ENCODE peak calls at places on chromosomes 3 and 15, in eight cellular contexts. One of them, this sample, is unnamed.

GRCh38 chr15:28944286-28944685 is 58.5 kb downstream of the APBA2 start:
- DNase-seq in tibial artery: peak; percentile 15
- DNase-seq in OCI-LY7: no peak
- DNase-seq in fibroblast of the aortic adventitia: no peak
- DNase-seq in fibroblast of lung: no peak
- DNase-seq in osteoblast: no peak
- DNase-seq in upper lobe of right lung: no peak
- DNase-seq in HCT116: no peak
- DNase-seq in this sample: no peak

GRCh38 chr3:8069981-8070380 is 431.6 kb upstream of the LMCD1 start:
- DNase-seq in tibial artery: no peak
- DNase-seq in OCI-LY7: no peak
- DNase-seq in fibroblast of the aortic adventitia: no peak
- DNase-seq in fibroblast of lung: peak; percentile 78
- DNase-seq in osteoblast: no peak
- DNase-seq in upper lobe of right lung: no peak
- DNase-seq in HCT116: no peak
- DNase-seq in this sample: no peak

GRCh38 chr3:19632099-19633074 is 301.6 kb downstream of the EFHB start:
- DNase-seq in tibial artery: no peak
- DNase-seq in OCI-LY7: no peak
- DNase-seq in fibroblast of the aortic adventitia: no peak
- DNase-seq in fibroblast of lung: no peak
- DNase-seq in osteoblast: peak; percentile 4
- DNase-seq in upper lobe of right lung: no peak
- DNase-seq in HCT116: no peak
- DNase-seq in this sample: no peak

GRCh38 chr3:31095254-31095653 is 200.8 kb upstream of the GADL1 start:
- DNase-seq in tibial artery: no peak
- DNase-seq in OCI-LY7: no peak
- DNase-seq in fibroblast of the aortic adventitia: no peak
- DNase-seq in fibroblast of lung: no peak
- DNase-seq in osteoblast: no peak
- DNase-seq in upper lobe of right lung: no peak
- DNase-seq in HCT116: no peak
- DNase-seq in this sample: no peak

GRCh38 chr3:62167566-62168262 is 205.6 kb downstream of the FEZF2 start:
- DNase-seq in tibial artery: peak; percentile 35
- DNase-seq in OCI-LY7: no peak
- DNase-seq in fibroblast of the aortic adventitia: no peak
- DNase-seq in fibroblast of lung: peak; percentile 52
- DNase-seq in osteoblast: no peak
- DNase-seq in upper lobe of right lung: no peak
- DNase-seq in HCT116: no peak
- DNase-seq in this sample: no peak

GRCh38 chr15:59536553-59536952 is 75.0 kb upstream of the GCNT3 start:
- DNase-seq in tibial artery: no peak
- DNase-seq in OCI-LY7: no peak
- DNase-seq in fibroblast of the aortic adventitia: no peak
- DNase-seq in fibroblast of lung: no peak
- DNase-seq in osteoblast: no peak
- DNase-seq in upper lobe of right lung: no peak
- DNase-seq in HCT116: no peak
- DNase-seq in this sample: no peak

GRCh38 chr3:15055019-15055557 is 10.0 kb downstream of the MRPS25 start:
- DNase-seq in tibial artery: no peak
- DNase-seq in OCI-LY7: peak; percentile 29
- DNase-seq in fibroblast of the aortic adventitia: no peak
- DNase-seq in fibroblast of lung: peak; percentile 62
- DNase-seq in osteoblast: peak; percentile 89
- DNase-seq in upper lobe of right lung: no peak
- DNase-seq in HCT116: no peak
- DNase-seq in this sample: peak; percentile 47

GRCh38 chr3:10459954-10460754 is 45.2 kb downstream of the ATP2B2 start:
- DNase-seq in tibial artery: no peak
- DNase-seq in OCI-LY7: peak; percentile 86
- DNase-seq in fibroblast of the aortic adventitia: peak; percentile 72
- DNase-seq in fibroblast of lung: peak; percentile 87
- DNase-seq in osteoblast: peak; percentile 96
- DNase-seq in upper lobe of right lung: no peak
- DNase-seq in HCT116: peak; percentile 62
- DNase-seq in this sample: no peak

GRCh38 chr15:32641517-32642059 is at the start of gene SCG5:
- DNase-seq in tibial artery: no peak
- DNase-seq in OCI-LY7: no peak
- DNase-seq in fibroblast of the aortic adventitia: no peak
- DNase-seq in fibroblast of lung: peak; percentile 63
- DNase-seq in osteoblast: peak; percentile 50
- DNase-seq in upper lobe of right lung: peak; percentile 73
- DNase-seq in HCT116: no peak
- DNase-seq in this sample: no peak

GRCh38 chr15:92810418-92811138 is 89.5 kb upstream of the CHD2 start:
- DNase-seq in tibial artery: peak; percentile 87
- DNase-seq in OCI-LY7: peak; percentile 91
- DNase-seq in fibroblast of the aortic adventitia: peak; percentile 61
- DNase-seq in fibroblast of lung: peak; percentile 82
- DNase-seq in osteoblast: peak; percentile 89
- DNase-seq in upper lobe of right lung: peak; percentile 89
- DNase-seq in HCT116: no peak
- DNase-seq in this sample: no peak

GRCh38 chr3:30611613-30612421 is 5.4 kb downstream of the TGFBR2 start:
- DNase-seq in tibial artery: no peak
- DNase-seq in OCI-LY7: peak; percentile 56
- DNase-seq in fibroblast of the aortic adventitia: peak; percentile 55
- DNase-seq in fibroblast of lung: peak; percentile 83
- DNase-seq in osteoblast: no peak
- DNase-seq in upper lobe of right lung: no peak
- DNase-seq in HCT116: no peak
- DNase-seq in this sample: no peak

GRCh38 chr15:70166506-70167087 is 68.9 kb upstream of the TLE3 start:
- DNase-seq in tibial artery: no peak
- DNase-seq in OCI-LY7: no peak
- DNase-seq in fibroblast of the aortic adventitia: no peak
- DNase-seq in fibroblast of lung: no peak
- DNase-seq in osteoblast: peak; percentile 52
- DNase-seq in upper lobe of right lung: peak; percentile 48
- DNase-seq in HCT116: no peak
- DNase-seq in this sample: no peak

GRCh38 chr3:112789787-112790186 is 56.9 kb downstream of the CD200R1L start:
- DNase-seq in tibial artery: no peak
- DNase-seq in OCI-LY7: no peak
- DNase-seq in fibroblast of the aortic adventitia: no peak
- DNase-seq in fibroblast of lung: no peak
- DNase-seq in osteoblast: no peak
- DNase-seq in upper lobe of right lung: no peak
- DNase-seq in HCT116: no peak
- DNase-seq in this sample: no peak

GRCh38 chr3:144754076-144754783 is 782.6 kb downstream of the DIPK2A start:
- DNase-seq in tibial artery: no peak
- DNase-seq in OCI-LY7: no peak
- DNase-seq in fibroblast of the aortic adventitia: no peak
- DNase-seq in fibroblast of lung: no peak
- DNase-seq in osteoblast: peak; percentile 55
- DNase-seq in upper lobe of right lung: no peak
- DNase-seq in HCT116: no peak
- DNase-seq in this sample: no peak

GRCh38 chr3:38646630-38647029 is 2.9 kb downstream of the SCN5A start:
- DNase-seq in tibial artery: no peak
- DNase-seq in OCI-LY7: peak; percentile 47
- DNase-seq in fibroblast of the aortic adventitia: peak; percentile 21
- DNase-seq in fibroblast of lung: no peak
- DNase-seq in osteoblast: peak; percentile 77
- DNase-seq in upper lobe of right lung: no peak
- DNase-seq in HCT116: no peak
- DNase-seq in this sample: no peak

GRCh38 chr3:149589332-149589731 is 68.5 kb downstream of the WWTR1 start:
- DNase-seq in tibial artery: no peak
- DNase-seq in OCI-LY7: no peak
- DNase-seq in fibroblast of the aortic adventitia: peak; percentile 76
- DNase-seq in fibroblast of lung: peak; percentile 84
- DNase-seq in osteoblast: no peak
- DNase-seq in upper lobe of right lung: no peak
- DNase-seq in HCT116: no peak
- DNase-seq in this sample: no peak

GRCh38 chr3:116930786-116931185 is 221.2 kb downstream of the TUSC7 start:
- DNase-seq in tibial artery: no peak
- DNase-seq in OCI-LY7: no peak
- DNase-seq in fibroblast of the aortic adventitia: no peak
- DNase-seq in fibroblast of lung: peak; percentile 18
- DNase-seq in osteoblast: no peak
- DNase-seq in upper lobe of right lung: no peak
- DNase-seq in HCT116: no peak
- DNase-seq in this sample: no peak

GRCh38 chr15:36977620-36978610 is 122.4 kb downstream of the MEIS2 start:
- DNase-seq in tibial artery: no peak
- DNase-seq in OCI-LY7: no peak
- DNase-seq in fibroblast of the aortic adventitia: no peak
- DNase-seq in fibroblast of lung: no peak
- DNase-seq in osteoblast: no peak
- DNase-seq in upper lobe of right lung: no peak
- DNase-seq in HCT116: no peak
- DNase-seq in this sample: no peak

GRCh38 chr3:72375237-72376154 is 472.7 kb downstream of the SHQ1 start:
- DNase-seq in tibial artery: no peak
- DNase-seq in OCI-LY7: no peak
- DNase-seq in fibroblast of the aortic adventitia: no peak
- DNase-seq in fibroblast of lung: peak; percentile 15
- DNase-seq in osteoblast: no peak
- DNase-seq in upper lobe of right lung: no peak
- DNase-seq in HCT116: no peak
- DNase-seq in this sample: no peak

GRCh38 chr3:186099178-186099577 is 9.7 kb downstream of the ETV5 start:
- DNase-seq in tibial artery: peak; percentile 55
- DNase-seq in OCI-LY7: no peak
- DNase-seq in fibroblast of the aortic adventitia: peak; percentile 74
- DNase-seq in fibroblast of lung: peak; percentile 70
- DNase-seq in osteoblast: peak; percentile 86
- DNase-seq in upper lobe of right lung: peak; percentile 69
- DNase-seq in HCT116: no peak
- DNase-seq in this sample: no peak

GRCh38 chr3:129547241-129547640 is 4.3 kb downstream of the H1-8 start:
- DNase-seq in tibial artery: no peak
- DNase-seq in OCI-LY7: no peak
- DNase-seq in fibroblast of the aortic adventitia: no peak
- DNase-seq in fibroblast of lung: no peak
- DNase-seq in osteoblast: no peak
- DNase-seq in upper lobe of right lung: no peak
- DNase-seq in HCT116: no peak
- DNase-seq in this sample: no peak

GRCh38 chr3:135229018-135229495 is 434.0 kb downstream of the EPHB1 start:
- DNase-seq in tibial artery: no peak
- DNase-seq in OCI-LY7: no peak
- DNase-seq in fibroblast of the aortic adventitia: no peak
- DNase-seq in fibroblast of lung: peak; percentile 1
- DNase-seq in osteoblast: no peak
- DNase-seq in upper lobe of right lung: no peak
- DNase-seq in HCT116: no peak
- DNase-seq in this sample: no peak
- TF ChIP-seq CTCF in tibial artery: no peak
- TF ChIP-seq CTCF in OCI-LY7: no peak
- TF ChIP-seq CTCF in fibroblast of the aortic adventitia: no peak
- TF ChIP-seq CTCF in fibroblast of lung: no peak
- TF ChIP-seq CTCF in osteoblast: no peak
- TF ChIP-seq CTCF in upper lobe of right lung: peak; percentile 7
- TF ChIP-seq CTCF in HCT116: no peak
- TF ChIP-seq CTCF in this sample: no peak

GRCh38 chr3:172688588-172688987 is 22.3 kb downstream of the NCEH1 start:
- DNase-seq in tibial artery: no peak
- DNase-seq in OCI-LY7: no peak
- DNase-seq in fibroblast of the aortic adventitia: no peak
- DNase-seq in fibroblast of lung: no peak
- DNase-seq in osteoblast: no peak
- DNase-seq in upper lobe of right lung: no peak
- DNase-seq in HCT116: no peak
- DNase-seq in this sample: no peak

GRCh38 chr3:172692751-172693310 is 18.0 kb downstream of the NCEH1 start:
- DNase-seq in tibial artery: no peak
- DNase-seq in OCI-LY7: peak; percentile 48
- DNase-seq in fibroblast of the aortic adventitia: no peak
- DNase-seq in fibroblast of lung: no peak
- DNase-seq in osteoblast: no peak
- DNase-seq in upper lobe of right lung: no peak
- DNase-seq in HCT116: no peak
- DNase-seq in this sample: no peak

GRCh38 chr3:172694526-172694925 is 16.3 kb downstream of the NCEH1 start:
- DNase-seq in tibial artery: no peak
- DNase-seq in OCI-LY7: no peak
- DNase-seq in fibroblast of the aortic adventitia: no peak
- DNase-seq in fibroblast of lung: no peak
- DNase-seq in osteoblast: no peak
- DNase-seq in upper lobe of right lung: no peak
- DNase-seq in HCT116: no peak
- DNase-seq in this sample: no peak

GRCh38 chr3:172687501-172687900 is 23.4 kb downstream of the NCEH1 start:
- DNase-seq in tibial artery: no peak
- DNase-seq in OCI-LY7: no peak
- DNase-seq in fibroblast of the aortic adventitia: no peak
- DNase-seq in fibroblast of lung: peak; percentile 42
- DNase-seq in osteoblast: peak; percentile 3
- DNase-seq in upper lobe of right lung: no peak
- DNase-seq in HCT116: no peak
- DNase-seq in this sample: no peak

DNA sequence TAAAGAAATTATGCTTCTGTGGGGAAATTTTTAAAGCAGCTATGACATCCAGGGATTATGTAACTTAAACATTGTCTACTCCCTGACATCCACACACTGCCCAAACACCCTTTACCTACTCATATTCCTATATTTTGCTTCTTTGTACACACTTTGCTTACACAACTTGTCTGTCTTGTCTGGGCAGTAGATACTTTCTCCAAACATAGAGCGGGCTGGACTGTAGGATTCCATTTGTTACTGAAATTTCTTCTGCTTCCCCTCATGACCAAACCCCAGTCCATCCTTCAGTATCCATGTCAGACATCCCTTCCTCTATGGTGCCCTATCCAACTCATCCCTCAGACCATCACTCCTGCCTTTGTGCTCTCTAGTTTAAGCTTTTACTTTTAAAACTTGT is 19.9 kb downstream of the NCEH1 start:
- DNase-seq in tibial artery: no peak
- DNase-seq in OCI-LY7: no peak
- DNase-seq in fibroblast of the aortic adventitia: no peak
- DNase-seq in fibroblast of lung: no peak
- DNase-seq in osteoblast: no peak
- DNase-seq in upper lobe of right lung: no peak
- DNase-seq in HCT116: no peak
- DNase-seq in this sample: no peak
- H3K4me3 ChIP-seq in tibial artery: no peak overlapping the region
- H3K4me3 ChIP-seq in OCI-LY7: no peak overlapping the region
- H3K4me3 ChIP-seq in fibroblast of the aortic adventitia: no peak overlapping the region
- H3K4me3 ChIP-seq in fibroblast of lung: no peak overlapping the region
- H3K4me3 ChIP-seq in osteoblast: no peak overlapping the region
- H3K4me3 ChIP-seq in upper lobe of right lung: no peak overlapping the region
- H3K4me3 ChIP-seq in HCT116: no peak overlapping the region
- H3K4me3 ChIP-seq in this sample: no peak overlapping the region

GRCh38 chr15:90021108-90021507 is 20.0 kb downstream of the ZNF710 start:
- DNase-seq in tibial artery: no peak
- DNase-seq in OCI-LY7: no peak
- DNase-seq in fibroblast of the aortic adventitia: no peak
- DNase-seq in fibroblast of lung: no peak
- DNase-seq in osteoblast: no peak
- DNase-seq in upper lobe of right lung: no peak
- DNase-seq in HCT116: no peak
- DNase-seq in this sample: no peak
- TF ChIP-seq CTCF in tibial artery: no peak
- TF ChIP-seq CTCF in OCI-LY7: no peak
- TF ChIP-seq CTCF in fibroblast of the aortic adventitia: no peak
- TF ChIP-seq CTCF in fibroblast of lung: no peak
- TF ChIP-seq CTCF in osteoblast: no peak
- TF ChIP-seq CTCF in upper lobe of right lung: no peak
- TF ChIP-seq CTCF in HCT116: no peak
- TF ChIP-seq CTCF in this sample: no peak

GRCh38 chr3:141375381-141376301 is 7.3 kb downstream of the ZBTB38 start:
- DNase-seq in tibial artery: no peak
- DNase-seq in OCI-LY7: no peak
- DNase-seq in fibroblast of the aortic adventitia: no peak
- DNase-seq in fibroblast of lung: no peak
- DNase-seq in osteoblast: no peak
- DNase-seq in upper lobe of right lung: no peak
- DNase-seq in HCT116: no peak
- DNase-seq in this sample: no peak
- H3K4me3 ChIP-seq in tibial artery: no peak overlapping the region
- H3K4me3 ChIP-seq in OCI-LY7: no peak overlapping the region
- H3K4me3 ChIP-seq in fibroblast of the aortic adventitia: no peak overlapping the region
- H3K4me3 ChIP-seq in fibroblast of lung: no peak overlapping the region
- H3K4me3 ChIP-seq in osteoblast: no peak overlapping the region
- H3K4me3 ChIP-seq in upper lobe of right lung: no peak overlapping the region
- H3K4me3 ChIP-seq in HCT116: no peak overlapping the region
- H3K4me3 ChIP-seq in this sample: no peak overlapping the region

This sample was measured in GM12864.